ENCODE peak calls at places on chromosomes 3 and 15, in six cellular contexts. G is AG04449; T is ovary; J is upper lobe of right lung; E is WERI-Rb-1; S is CD8-positive, alpha-beta T cell. B is an unnamed sample.
A peak's percentile ranks its signal among the peaks of the same experiment; 100 is the strongest.

GRCh38 chr3:57252404-57252803 is 24.9 kb downstream of the APPL1 start:
- DNase-seq in J (no peak), S (no peak), E (no peak), T (no peak), G (no peak), B (no peak)

GRCh38 chr3:72011495-72011894 is 226.5 kb upstream of the PROK2 start:
- DNase-seq in T (no peak), J (no peak), S (no peak), E (no peak), G (peak; percentile 87), B (peak; percentile 84)

GRCh38 chr3:149128856-149129255 is 582 bp upstream of the HPS3 start:
- DNase-seq in T (no peak), S (no peak), G (no peak), E (no peak), J (no peak), B (no peak)

GRCh38 chr15:25810631-25811077 is 52.5 kb downstream of the ATP10A start:
- DNase-seq in T (no peak), G (no peak), E (no peak), S (no peak), J (no peak), B (no peak)

GRCh38 chr3:169818330-169818729 is 5.6 kb upstream of the LRRC34 start:
- DNase-seq in S (no peak), G (peak; percentile 29), J (no peak), T (no peak), E (no peak), B (no peak)

GRCh38 chr3:9944271-9944670 is 7.9 kb downstream of the PRRT3 start:
- DNase-seq in J (peak; percentile 51), T (no peak), S (no peak), E (no peak), G (no peak), B (no peak)

GRCh38 chr3:159814161-159814560 is 174.5 kb upstream of the IL12A start:
- DNase-seq in S (no peak), G (no peak), T (no peak), J (no peak), E (no peak), B (no peak)

GRCh38 chr15:76575177-76576078 is 238.9 kb downstream of the ISL2 start:
- DNase-seq in G (no peak), J (no peak), S (no peak), T (no peak), E (no peak), B (no peak)

GRCh38 chr3:81242871-81243270 is 518.6 kb downstream of the GBE1 start:
- DNase-seq in E (no peak), T (no peak), G (no peak), S (no peak), J (no peak), B (no peak)

GRCh38 chr3:188830955-188831354 is 340.8 kb upstream of the TPRG1 start:
- DNase-seq in E (no peak), J (no peak), T (no peak), G (no peak), S (no peak), B (no peak)

GRCh38 chr15:20340931-20341661 is 200.5 kb downstream of the GOLGA6L6 start:
- DNase-seq in S (peak; percentile 29), E (peak; percentile 44), J (peak; percentile 90), G (no peak), T (peak; percentile 64), B (no peak)

GRCh38 chr15:42788725-42789124 is 51.8 kb upstream of the CDAN1 start:
- DNase-seq in E (no peak), S (no peak), J (no peak), G (no peak), T (no peak), B (no peak)

GRCh38 chr3:32934150-32934742 is 17.2 kb upstream of the CCR4 start:
- DNase-seq in J (peak; percentile 9), T (peak; percentile 21), E (peak; percentile 23), G (no peak), S (no peak), B (no peak)

GRCh38 chr3:181103605-181104004 is 114.1 kb upstream of the DNAJC19 start:
- DNase-seq in J (no peak), G (no peak), E (peak; percentile 47), T (no peak), S (no peak), B (no peak)

GRCh38 chr3:120645083-120645800 is 36.8 kb downstream of the HGD start:
- DNase-seq in T (no peak), S (no peak), G (no peak), E (no peak), J (no peak), B (no peak)

GRCh38 chr3:108131105-108131794 is 40.4 kb upstream of the CD47 start:
- DNase-seq in G (peak; percentile 69), S (no peak), J (no peak), T (no peak), E (no peak), B (peak; percentile 87)

GRCh38 chr15:94523873-94524272 is 292.5 kb downstream of the MCTP2 start:
- DNase-seq in J (no peak), S (no peak), E (no peak), G (no peak), T (no peak), B (no peak)

GRCh38 chr15:40310001-40310959 is 2.5 kb upstream of the PLCB2 start:
- DNase-seq in G (no peak), S (peak; percentile 61), E (peak; percentile 80), T (no peak), J (peak; percentile 80), B (no peak)

GRCh38 chr3:13125092-13126015 is 52.1 kb upstream of the IQSEC1 start:
- DNase-seq in E (peak; percentile 68), S (no peak), J (peak; percentile 51), T (no peak), G (no peak), B (no peak)

GRCh38 chr15:38828031-38828532 is 263.5 kb upstream of the RASGRP1 start:
- DNase-seq in S (no peak), J (no peak), T (no peak), G (no peak), E (no peak), B (no peak)

GRCh38 chr15:51759557-51760070 is 8.2 kb downstream of the TMOD2 start:
- DNase-seq in J (peak; percentile 67), S (no peak), T (peak; percentile 44), G (peak; percentile 88), E (peak; percentile 16), B (no peak)

GRCh38 chr3:195913382-195913781 is 5.0 kb upstream of the TNK2 start:
- DNase-seq in E (no peak), T (no peak), G (no peak), S (no peak), J (peak; percentile 30), B (no peak)

GRCh38 chr3:195916291-195916690 is 7.9 kb upstream of the TNK2 start:
- DNase-seq in G (no peak), J (peak; percentile 54), T (no peak), E (no peak), S (no peak), B (no peak)

GRCh38 chr3:195911946-195912270 is 3.6 kb upstream of the TNK2 start:
- DNase-seq in S (no peak), J (no peak), T (no peak), E (no peak), G (no peak), B (no peak)

GRCh38 chr3:195916991-195917390 is 8.6 kb upstream of the TNK2 start:
- DNase-seq in S (no peak), T (no peak), J (peak; percentile 37), G (no peak), E (no peak), B (no peak)

GRCh38 chr3:195914648-195915473 is 6.5 kb upstream of the TNK2 start:
- DNase-seq in E (peak; percentile 78), J (peak; percentile 95), S (peak; percentile 95), G (peak; percentile 87), T (peak; percentile 91), B (peak; percentile 74)
- H3K4me3 ChIP-seq in E (peak overlapping the region; percentile 28), J (no peak overlapping the region), S (no peak overlapping the region), G (no peak overlapping the region), T (no peak overlapping the region), B (no peak overlapping the region)

DNA sequence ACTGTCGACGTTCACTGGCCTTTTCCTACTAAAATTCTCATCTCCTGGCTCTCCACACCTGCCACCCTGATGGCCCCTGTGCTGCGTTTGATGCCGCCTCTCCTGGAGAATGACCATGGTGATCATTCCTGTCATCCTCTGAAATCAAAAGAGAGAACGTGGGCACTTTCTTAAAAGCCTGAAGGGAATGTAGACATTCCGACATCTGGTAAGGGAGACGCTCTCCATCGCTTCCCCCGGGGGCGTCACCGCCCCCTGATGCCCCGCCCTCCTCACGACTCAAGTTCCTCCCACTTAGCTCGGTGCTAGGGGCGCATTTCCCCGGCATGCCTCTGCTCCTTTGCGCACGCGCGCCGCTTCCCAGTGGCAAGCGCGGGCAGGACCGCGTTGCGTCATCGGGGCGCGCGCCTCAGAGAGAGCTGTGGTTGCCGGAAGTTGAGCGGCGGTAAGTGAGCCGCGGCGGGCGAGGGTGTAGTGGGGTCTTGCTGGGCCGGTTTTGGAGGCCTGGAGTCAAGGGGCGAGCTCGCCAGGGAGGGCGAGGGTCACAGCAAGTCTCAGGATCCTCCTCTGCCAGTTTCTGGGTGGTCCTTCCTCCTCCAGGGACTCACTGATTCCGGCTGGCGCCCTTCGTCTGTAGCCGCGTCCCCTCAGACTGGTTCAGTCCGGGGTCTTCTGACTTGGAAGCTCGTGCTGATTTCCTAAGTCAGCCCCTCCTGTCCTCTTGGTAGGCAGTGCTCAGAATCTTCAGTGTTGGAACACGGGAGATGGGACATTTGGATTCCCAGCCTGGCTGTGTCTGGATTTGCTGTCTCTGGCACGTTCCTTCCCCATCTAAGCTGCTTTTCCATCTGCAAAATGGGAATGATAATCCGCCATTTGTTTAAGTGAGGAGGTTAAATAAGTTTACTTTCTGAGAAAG is at the start of gene ATG7:
- DNase-seq in G (peak; percentile 65), T (peak; percentile 98), E (peak; percentile 96), J (peak; percentile 99), S (peak; percentile 96), B (peak; percentile 33)
- TF ChIP-seq CTCF in G (peak; percentile 18), T (no peak), E (no peak), J (no peak), S (no peak), B (no peak)

GRCh38 chr3:39105687-39106063 is 1.8 kb downstream of the GORASP1 start:
- DNase-seq in G (no peak), J (no peak), S (peak; percentile 3), E (no peak), T (no peak), B (no peak)
- H3K4me3 ChIP-seq in G (peak overlapping the region; percentile 89), J (peak overlapping the region; percentile 80), S (no peak overlapping the region), E (no peak overlapping the region), T (no peak overlapping the region), B (peak overlapping the region; percentile 87)

DNA sequence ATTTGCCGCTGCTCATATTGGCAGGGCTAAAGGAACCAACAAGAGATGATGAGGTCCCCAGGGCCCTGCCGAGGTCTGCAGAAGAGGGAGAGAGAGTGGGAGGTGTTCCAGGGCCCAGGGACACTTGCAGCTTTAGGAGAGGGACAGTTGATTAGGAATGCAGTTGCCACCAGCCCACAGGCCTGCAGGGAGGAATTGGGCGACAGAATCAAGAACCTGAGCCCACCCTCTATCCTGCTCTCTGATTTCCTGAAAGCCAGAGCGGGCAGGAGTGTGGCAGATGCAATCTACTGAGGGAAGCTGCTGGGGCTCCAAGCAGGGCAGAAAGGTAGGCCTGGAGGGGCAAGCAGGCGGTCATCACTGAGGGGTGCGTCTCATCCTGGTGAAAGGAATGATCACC is 12.1 kb upstream of the PRR23E start:
- DNase-seq in S (no peak), G (no peak), J (peak; percentile 53), T (no peak), E (no peak), B (no peak)
- TF ChIP-seq CTCF in S (no peak), G (no peak), J (no peak), T (no peak), E (no peak), B (no peak)

B was measured in epithelial cell of proximal tubule.